ENCODE peak calls at places on chromosomes 2 and 18, in five cellular contexts. Y is epithelial cell of proximal tubule, Q is GM12865, H is HFFc6, I is RWPE1. G is an unnamed sample.

GRCh38 chr2:38740851-38741541 is 10.2 kb downstream of the SRSF7 start:
- DNase-seq in H (peak; percentile 55), Y (no peak), Q (no peak), I (no peak), G (peak; percentile 58)

GRCh38 chr2:140201572-140201971 is 1421.4 kb upstream of the NXPH2 start:
- DNase-seq in H (no peak), Q (no peak), I (no peak), Y (no peak), G (no peak)

GRCh38 chr18:52286675-52287074 is 53.3 kb upstream of the DCC start:
- DNase-seq in H (no peak), Y (no peak), I (no peak), Q (no peak), G (no peak)

GRCh38 chr2:149994057-149994728 is 406.6 kb upstream of the MMADHC start:
- DNase-seq in I (peak; percentile 80), Y (peak; percentile 92), H (peak; percentile 47), Q (no peak), G (peak; percentile 71)

GRCh38 chr18:24514439-24514838 is 54.0 kb downstream of the HRH4 start:
- DNase-seq in I (peak; percentile 39), Q (peak; percentile 61), H (peak; percentile 58), Y (peak; percentile 40), G (peak; percentile 43)

GRCh38 chr2:191391171-191391570 is 146.0 kb downstream of the MYO1B start:
- DNase-seq in H (no peak), Q (no peak), Y (no peak), I (no peak), G (no peak)

GRCh38 chr2:178241852-178242551 is 47.7 kb downstream of the OSBPL6 start:
- DNase-seq in Q (no peak), I (peak; percentile 77), H (peak; percentile 87), Y (peak; percentile 76), G (peak; percentile 95)

GRCh38 chr2:4272261-4272858 is 569.0 kb downstream of the DCDC2C start:
- DNase-seq in I (no peak), H (no peak), Q (no peak), Y (no peak), G (no peak)

GRCh38 chr2:222730346-222731065 is 59.0 kb downstream of the MOGAT1 start:
- DNase-seq in H (no peak), Q (peak; percentile 77), Y (no peak), I (peak; percentile 18), G (no peak)

GRCh38 chr2:5315512-5315911 is 376.7 kb upstream of the SOX11 start:
- DNase-seq in Y (no peak), Q (no peak), I (no peak), H (no peak), G (no peak)

GRCh38 chr2:88582030-88582429 is 45.2 kb downstream of the EIF2AK3 start:
- DNase-seq in Y (no peak), Q (no peak), H (no peak), I (no peak), G (no peak)

GRCh38 chr2:42768706-42769256 is 4.8 kb upstream of the OXER1 start:
- DNase-seq in H (no peak), Q (no peak), Y (no peak), I (no peak), G (no peak)

GRCh38 chr18:30889582-30890301 is 152.8 kb downstream of the DSC3 start:
- DNase-seq in Y (no peak), Q (peak; percentile 1), I (no peak), H (no peak), G (peak; percentile 50)

GRCh38 chr18:13500891-13501887 is 225.2 kb downstream of the FAM210A start:
- DNase-seq in I (peak; percentile 46), Y (peak; percentile 43), Q (no peak), H (peak; percentile 3), G (peak; percentile 88)

GRCh38 chr2:189522435-189523151 is 58.0 kb downstream of the SLC40A1 start:
- DNase-seq in Q (no peak), H (no peak), Y (no peak), I (no peak), G (no peak)

GRCh38 chr2:33366473-33366872 is 110.0 kb upstream of the RASGRP3 start:
- DNase-seq in I (no peak), H (no peak), Q (no peak), Y (no peak), G (peak; percentile 34)

GRCh38 chr2:238714038-238714528 is 133.8 kb upstream of the TWIST2 start:
- DNase-seq in H (no peak), Y (no peak), Q (no peak), I (peak; percentile 22), G (no peak)

GRCh38 chr2:30414951-30415350 is 32.1 kb upstream of the LCLAT1 start:
- DNase-seq in Q (no peak), I (no peak), H (no peak), Y (no peak), G (no peak)

GRCh38 chr2:65050931-65051330 is 5.3 kb upstream of the CEP68 start:
- DNase-seq in I (no peak), Q (no peak), Y (no peak), H (peak; percentile 73), G (peak; percentile 51)

GRCh38 chr2:71829008-71829407 is 318.7 kb downstream of the CYP26B1 start:
- DNase-seq in Q (no peak), I (no peak), Y (no peak), H (no peak), G (no peak)

DNA sequence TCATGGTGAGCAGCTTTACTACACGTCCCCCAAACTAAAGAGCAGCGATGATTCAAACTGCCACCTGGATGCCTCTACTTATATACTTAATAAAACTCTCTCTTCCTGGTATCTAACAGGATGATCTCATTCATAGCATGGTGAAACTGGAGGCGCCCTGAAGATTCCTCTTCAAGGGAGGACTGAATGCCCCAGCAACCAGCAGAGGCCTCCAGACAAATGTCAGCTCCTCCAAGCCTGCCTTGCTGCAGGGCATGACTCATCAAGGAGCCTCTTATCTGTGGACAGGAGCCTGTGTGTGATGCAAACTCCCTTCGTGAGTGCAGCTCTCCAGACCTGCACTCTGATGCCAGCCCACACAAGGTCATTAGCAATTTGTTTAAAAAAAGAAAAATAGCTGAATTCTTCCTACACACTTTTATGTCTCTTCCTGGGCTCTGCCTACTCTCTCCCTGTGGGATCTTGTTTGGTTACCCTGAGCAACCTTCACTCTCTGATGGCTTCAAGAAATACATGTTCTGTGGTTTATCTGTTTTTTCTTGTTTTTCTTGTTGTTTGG is 30.2 kb downstream of the LONRF2 start:
- DNase-seq in I (peak; percentile 74), Q (peak; percentile 4), Y (peak; percentile 71), H (peak; percentile 96), G (peak; percentile 85)
- TF ChIP-seq CTCF in I (no peak), Q (no peak), Y (peak; percentile 26), H (peak; percentile 30), G (no peak)

GRCh38 chr2:98605076-98605475 is 3.2 kb downstream of the COA5 start:
- DNase-seq in Y (no peak), Q (no peak), I (no peak), H (no peak), G (no peak)

GRCh38 chr2:98598781-98599428 is 9.4 kb downstream of the COA5 start:
- DNase-seq in H (peak; percentile 34), I (no peak), Q (no peak), Y (no peak), G (peak; percentile 25)

GRCh38 chr2:98604547-98604946 is 3.8 kb downstream of the COA5 start:
- DNase-seq in Q (no peak), H (no peak), I (no peak), Y (no peak), G (no peak)

GRCh38 chr2:98606431-98606830 is 1.9 kb downstream of the COA5 start:
- DNase-seq in H (no peak), I (no peak), Y (no peak), Q (no peak), G (no peak)

DNA sequence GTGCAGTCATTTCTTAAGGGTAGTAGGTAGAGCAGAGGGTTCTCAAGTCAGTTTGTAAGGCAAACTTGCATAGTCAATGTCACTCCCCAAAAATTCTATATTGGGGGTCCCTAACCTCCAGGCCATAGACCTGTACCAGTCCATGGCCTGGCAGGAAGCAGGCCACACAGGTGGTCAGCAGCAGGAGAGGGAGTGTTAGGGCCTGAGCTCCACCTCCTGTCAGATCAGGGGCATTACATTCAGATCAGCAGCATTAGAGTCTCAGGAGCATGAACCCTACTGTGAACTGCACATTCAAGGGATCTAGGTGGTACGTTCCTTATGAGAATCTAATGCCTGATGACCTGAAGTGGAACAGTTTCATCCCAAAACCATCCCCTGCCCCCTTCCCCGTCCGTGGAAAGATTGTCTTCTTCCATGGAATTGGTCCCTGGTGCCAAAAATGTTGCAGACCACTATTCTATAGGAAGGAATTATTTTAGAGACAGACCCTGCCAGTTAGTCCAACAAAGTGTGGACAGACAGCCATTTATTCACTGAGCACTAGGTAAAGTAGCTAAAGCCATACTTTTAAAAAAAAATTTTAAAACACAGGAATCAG is 6.7 kb downstream of the COA5 start:
- DNase-seq in I (peak; percentile 38), H (peak; percentile 32), Q (peak; percentile 67), Y (no peak), G (peak; percentile 46)
- TF ChIP-seq CTCF in I (peak; percentile 61), H (peak; percentile 80), Q (peak; percentile 77), Y (peak; percentile 80), G (peak; percentile 72)

GRCh38 chr2:25838152-25838756 is 40.0 kb downstream of the ASXL2 start:
- DNase-seq in Y (peak; percentile 36), Q (no peak), H (no peak), I (no peak), G (no peak)

GRCh38 chr2:25844089-25844488 is 34.2 kb downstream of the ASXL2 start:
- DNase-seq in I (no peak), Y (no peak), H (peak; percentile 26), Q (no peak), G (peak; percentile 53)

GRCh38 chr2:25845843-25846505 is 32.3 kb downstream of the ASXL2 start:
- DNase-seq in Q (peak; percentile 9), Y (no peak), I (no peak), H (peak; percentile 0), G (peak; percentile 4)

GRCh38 chr2:25842155-25842554 is 36.1 kb downstream of the ASXL2 start:
- DNase-seq in Q (no peak), H (no peak), Y (no peak), I (no peak), G (no peak)
- TF ChIP-seq CTCF in Q (no peak), H (no peak), Y (no peak), I (no peak), G (no peak)

GRCh38 chr2:240914645-240915525 is 8.7 kb downstream of the CROCC2 start:
- DNase-seq in Q (no peak), H (no peak), I (no peak), Y (no peak), G (no peak)
- TF ChIP-seq CTCF in Q (no peak), H (peak; percentile 65), I (peak; percentile 56), Y (no peak), G (no peak)

GRCh38 chr2:94964193-94964592 is 61.3 kb upstream of the MAL start:
- DNase-seq in I (no peak), Q (no peak), H (no peak), Y (no peak), G (no peak)
- TF ChIP-seq CTCF in I (no peak), Q (no peak), H (peak; percentile 14), Y (no peak), G (no peak)

DNA sequence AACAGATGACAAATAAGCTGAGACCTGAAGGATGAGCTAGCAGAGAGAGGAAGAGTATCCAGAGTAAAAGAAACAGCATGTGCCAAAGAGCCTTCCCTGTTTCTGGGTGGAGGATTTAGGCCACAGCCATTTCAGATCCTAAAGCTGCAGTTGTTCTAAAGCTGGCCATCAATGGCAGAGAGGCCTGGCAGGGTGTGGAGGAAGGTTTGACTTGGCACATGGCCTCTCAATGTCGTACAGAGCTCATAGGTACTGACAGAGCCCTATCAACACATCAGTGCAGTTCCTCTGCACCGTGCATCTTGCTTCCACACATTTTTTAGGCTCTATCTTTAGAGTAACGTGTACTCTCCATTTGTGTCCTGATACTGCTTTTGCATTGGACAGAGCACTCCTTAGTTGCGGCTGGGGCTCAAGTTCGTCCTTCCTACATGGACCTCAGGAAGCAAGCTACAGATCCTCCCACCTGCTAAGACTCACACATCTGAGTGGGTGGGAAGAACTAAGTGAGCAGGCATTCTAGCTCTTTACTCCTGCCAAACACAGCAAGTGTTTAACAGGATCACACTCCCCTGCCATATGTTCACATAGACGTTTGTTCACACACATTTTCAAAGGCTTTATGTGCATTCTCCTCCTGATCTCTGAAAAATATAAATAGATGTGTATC is 3.0 kb upstream of the CHMP3 start:
- DNase-seq in Y (no peak), I (no peak), Q (no peak), H (no peak), G (no peak)
- TF ChIP-seq CTCF in Y (no peak), I (no peak), Q (no peak), H (no peak), G (no peak)

G was measured in astrocyte of the spinal cord.